ENCODE peak calls at places on chromosome 12, in six cellular contexts. F is brain pericyte; D is GM23248; K is fibroblast of pulmonary artery; M is SJCRH30; B is stimulated activated CD4-positive, alpha-beta T cell treated with anti-CD3 and anti-CD28 coated beads, Interleukin-15, amount 100 ng/mL, for 1 hour. P is an unnamed sample.
A peak's percentile ranks its signal among the peaks of the same experiment; 100 is the strongest.

GRCh38 chr12:78260976-78261375 is 430.3 kb downstream of the NAV3 start:
- DNase-seq in F (no peak), D (no peak), K (no peak), M (no peak), B (no peak), P (no peak)

GRCh38 chr12:118055144-118055557 is 5.8 kb downstream of the WSB2 start:
- DNase-seq in F (no peak), D (peak; percentile 54), K (peak; percentile 48), M (peak; percentile 77), B (peak; percentile 28), P (peak; percentile 74)

GRCh38 chr12:113333877-113334785 is 778 bp downstream of the SLC8B1 start:
- DNase-seq in F (no peak), D (peak; percentile 21), K (no peak), M (no peak), B (no peak), P (no peak)

GRCh38 chr12:52280319-52280795 is 5.9 kb downstream of the KRT86 start:
- DNase-seq in F (no peak), D (peak; percentile 95), K (peak; percentile 97), M (peak; percentile 51), B (no peak), P (peak; percentile 91)

GRCh38 chr12:108381793-108382436 is 42.8 kb upstream of the CMKLR1 start:
- DNase-seq in F (no peak), D (peak; percentile 53), K (peak; percentile 17), M (peak; percentile 63), B (no peak), P (no peak)

GRCh38 chr12:109571773-109572505 is 1.4 kb downstream of the MMAB start:
- DNase-seq in F (no peak), D (no peak), K (no peak), M (no peak), B (no peak), P (no peak)

GRCh38 chr12:132986885-132987225 is 688 bp downstream of the ZNF26 start:
- DNase-seq in F (no peak), D (peak; percentile 69), K (peak; percentile 22), M (no peak), B (no peak), P (no peak)

GRCh38 chr12:66117242-66117641 is 13.3 kb downstream of the LLPH start:
- DNase-seq in F (no peak), D (no peak), K (no peak), M (no peak), B (no peak), P (no peak)

GRCh38 chr12:4274960-4275868 is 1.7 kb downstream of the CCND2 start:
- DNase-seq in F (no peak), D (peak; percentile 57), K (peak; percentile 36), M (peak; percentile 47), B (no peak), P (no peak)

GRCh38 chr12:63802012-63802608 is 22.4 kb downstream of the RXYLT1 start:
- DNase-seq in F (no peak), D (peak; percentile 55), K (peak; percentile 51), M (peak; percentile 34), B (no peak), P (no peak)

GRCh38 chr12:18837025-18837424 is 99.1 kb downstream of the CAPZA3 start:
- DNase-seq in F (no peak), D (peak; percentile 53), K (peak; percentile 77), M (no peak), B (no peak), P (no peak)

GRCh38 chr12:122825773-122826724 is 9.2 kb upstream of the HIP1R start:
- DNase-seq in F (no peak), D (peak; percentile 32), K (peak; percentile 16), M (peak; percentile 26), B (no peak), P (no peak)

GRCh38 chr12:3294481-3294911 is 196.5 kb upstream of the PRMT8 start:
- DNase-seq in F (no peak), D (no peak), K (no peak), M (no peak), B (no peak), P (no peak)

GRCh38 chr12:95805864-95806669 is 15.5 kb upstream of the NTN4 start:
- DNase-seq in F (peak; percentile 81), D (peak; percentile 99), K (peak; percentile 88), M (no peak), B (no peak), P (no peak)

GRCh38 chr12:67754933-67755697 is 106.6 kb downstream of the DYRK2 start:
- DNase-seq in F (no peak), D (no peak), K (no peak), M (no peak), B (no peak), P (no peak)

GRCh38 chr12:13102481-13103195 is 829 bp downstream of the GSG1 start:
- DNase-seq in F (no peak), D (peak; percentile 68), K (peak; percentile 44), M (peak; percentile 14), B (no peak), P (no peak)

GRCh38 chr12:130715150-130715995 is 726 bp downstream of the RIMBP2 start:
- DNase-seq in F (no peak), D (no peak), K (no peak), M (no peak), B (no peak), P (no peak)

GRCh38 chr12:26029741-26030033 is 71.2 kb downstream of the RASSF8 start:
- DNase-seq in F (no peak), D (peak; percentile 42), K (no peak), M (no peak), B (no peak), P (no peak)

GRCh38 chr12:3728686-3729085 is 24.2 kb downstream of the CRACR2A start:
- DNase-seq in F (no peak), D (no peak), K (no peak), M (no peak), B (no peak), P (no peak)

GRCh38 chr12:12720637-12721250 is 3.6 kb downstream of the CDKN1B start:
- DNase-seq in F (no peak), D (peak; percentile 45), K (no peak), M (no peak), B (no peak), P (no peak)

GRCh38 chr12:6052940-6053329 is 71.5 kb downstream of the VWF start:
- DNase-seq in F (no peak), D (peak; percentile 61), K (no peak), M (no peak), B (no peak), P (no peak)

GRCh38 chr12:44509471-44509870 is 366.6 kb downstream of the NELL2 start:
- DNase-seq in F (no peak), D (no peak), K (no peak), M (peak; percentile 13), B (no peak), P (no peak)

GRCh38 chr12:27972721-27973120 is at the start of gene PTHLH:
- DNase-seq in F (no peak), D (peak; percentile 8), K (no peak), M (no peak), B (no peak), P (no peak)

GRCh38 chr12:90124914-90125313 is 416.3 kb upstream of the ATP2B1 start:
- DNase-seq in F (no peak), D (no peak), K (no peak), M (no peak), B (no peak), P (no peak)

GRCh38 chr12:84043355-84043754 is 869.2 kb downstream of the SLC6A15 start:
- DNase-seq in F (no peak), D (no peak), K (no peak), M (no peak), B (no peak), P (no peak)

P was measured in ascending aorta.